ENCODE peak calls at places on chromosomes 12 and 14, in six cellular contexts. W, L, Z, X, D and K are unnamed samples.

GRCh38 chr12:122062832-122063690 is 15.5 kb upstream of the MLXIP start:
- DNase-seq in D (peak), Z (no peak), W (no peak), X (no peak), L (no peak), K (no peak)

GRCh38 chr12:117530796-117531195 is 169.4 kb upstream of the NOS1 start:
- DNase-seq in W (no peak), L (no peak), D (no peak), Z (no peak), X (no peak), K (no peak)

GRCh38 chr14:73785834-73786631 is 65.6 kb upstream of the PTGR2 start:
- DNase-seq in Z (no peak), W (peak), X (no peak), L (no peak), D (peak), K (peak)

GRCh38 chr14:23057757-23058653 is 685 bp upstream of the CDH24 start:
- DNase-seq in L (peak), Z (peak), X (peak), D (peak), W (peak), K (peak)

GRCh38 chr14:57725399-57726077 is 140.4 kb downstream of the SLC35F4 start:
- DNase-seq in D (no peak), X (no peak), Z (no peak), W (no peak), L (peak), K (no peak)

GRCh38 chr12:58933068-58933681 is 12.9 kb upstream of the LRIG3 start:
- DNase-seq in X (no peak), D (no peak), Z (no peak), L (no peak), W (no peak), K (no peak)

GRCh38 chr12:118302053-118302452 is 70.7 kb downstream of the TAOK3 start:
- DNase-seq in W (no peak), L (no peak), Z (no peak), D (no peak), X (no peak), K (no peak)

GRCh38 chr12:94952325-94952724 is 51.2 kb downstream of the NDUFA12 start:
- DNase-seq in Z (no peak), W (no peak), D (no peak), X (no peak), L (no peak), K (no peak)

GRCh38 chr14:76759589-76759988 is 1.7 kb upstream of the VASH1 start:
- DNase-seq in Z (no peak), X (no peak), D (no peak), L (no peak), W (no peak), K (peak)

GRCh38 chr12:127957001-127957660 is 309.8 kb upstream of the TMEM132C start:
- DNase-seq in Z (no peak), W (no peak), L (no peak), X (no peak), D (no peak), K (no peak)

GRCh38 chr12:26845984-26846383 is 13.0 kb upstream of the ITPR2 start:
- DNase-seq in W (no peak), X (no peak), Z (no peak), D (no peak), L (no peak), K (no peak)

GRCh38 chr12:121209629-121210572 is at the start of gene P2RX4:
- DNase-seq in D (peak), L (no peak), Z (peak), X (peak), W (peak), K (peak)

GRCh38 chr12:52207895-52208294 is 16.1 kb upstream of the KRT80 start:
- DNase-seq in X (no peak), D (no peak), L (no peak), W (peak), Z (no peak), K (no peak)

GRCh38 chr14:92470215-92470614 is 43.4 kb upstream of the RIN3 start:
- DNase-seq in Z (no peak), W (no peak), X (no peak), D (no peak), L (no peak), K (no peak)

GRCh38 chr12:3092770-3093169 is 15.6 kb downstream of the TSPAN9 start:
- DNase-seq in Z (no peak), W (no peak), D (no peak), X (no peak), L (no peak), K (no peak)

GRCh38 chr12:130983328-130984017 is 29.8 kb downstream of the ADGRD1 start:
- DNase-seq in X (no peak), D (no peak), Z (no peak), W (no peak), L (no peak), K (no peak)

GRCh38 chr12:42450248-42450647 is 124.3 kb downstream of the PPHLN1 start:
- DNase-seq in W (no peak), X (no peak), Z (no peak), L (no peak), D (no peak), K (no peak)

GRCh38 chr12:29656762-29657538 is 126.8 kb downstream of the TMTC1 start:
- DNase-seq in L (no peak), W (no peak), Z (no peak), D (no peak), X (no peak), K (no peak)

GRCh38 chr12:78101946-78102635 is 271.4 kb downstream of the NAV3 start:
- DNase-seq in W (no peak), D (no peak), Z (no peak), L (no peak), X (no peak), K (no peak)

GRCh38 chr12:63805704-63806672 is 26.3 kb downstream of the RXYLT1 start:
- DNase-seq in X (no peak), W (no peak), Z (no peak), L (no peak), D (peak), K (no peak)

GRCh38 chr12:91023326-91024004 is 18.7 kb upstream of the EPYC start:
- DNase-seq in Z (no peak), W (no peak), D (no peak), L (no peak), X (no peak), K (no peak)

GRCh38 chr12:28057856-28058615 is 85.5 kb upstream of the PTHLH start:
- DNase-seq in Z (no peak), L (no peak), D (no peak), W (no peak), X (no peak), K (no peak)

GRCh38 chr14:95434161-95434560 is 82.3 kb downstream of the SYNE3 start:
- DNase-seq in W (no peak), L (no peak), D (no peak), X (no peak), Z (no peak), K (no peak)

GRCh38 chr12:130764073-130764472 is 48.0 kb upstream of the RIMBP2 start:
- DNase-seq in Z (no peak), X (no peak), L (no peak), W (no peak), D (no peak), K (no peak)

GRCh38 chr14:24463806-24464785 is 21.5 kb upstream of the SDR39U1 start:
- DNase-seq in W (no peak), Z (no peak), X (no peak), D (no peak), L (no peak), K (no peak)

GRCh38 chr14:91170504-91171121 is 56.7 kb downstream of the DGLUCY start:
- DNase-seq in D (no peak), X (no peak), W (no peak), L (no peak), Z (no peak), K (no peak)

GRCh38 chr12:6450091-6450868 is 1.6 kb upstream of the TAPBPL start:
- DNase-seq in L (no peak), D (no peak), X (no peak), W (no peak), Z (no peak), K (peak)

GRCh38 chr12:91877022-91877421 is 268.6 kb downstream of the BTG1 start:
- DNase-seq in L (no peak), D (peak), W (peak), Z (no peak), X (peak), K (peak)

GRCh38 chr14:68409355-68409754 is 383.5 kb downstream of the ZFP36L1 start:
- DNase-seq in L (no peak), W (no peak), D (no peak), X (no peak), Z (no peak), K (no peak)

GRCh38 chr14:28676481-28676880 is 90.1 kb upstream of the FOXG1 start:
- DNase-seq in D (no peak), L (peak), Z (no peak), W (no peak), X (no peak), K (no peak)

GRCh38 chr14:35339761-35340406 is 47.7 kb downstream of the PSMA6 start:
- DNase-seq in Z (no peak), D (no peak), W (no peak), X (no peak), L (no peak), K (no peak)

GRCh38 chr12:108856428-108857157 is 790 bp downstream of the SSH1 start:
- DNase-seq in Z (no peak), X (no peak), W (no peak), L (no peak), D (peak), K (peak)

GRCh38 chr12:131494141-131494733 is 216.7 kb upstream of the SFSWAP start:
- DNase-seq in L (no peak), W (no peak), Z (no peak), X (no peak), D (no peak), K (no peak)

GRCh38 chr14:101587403-101587998 is 26.2 kb downstream of the DIO3 start:
- DNase-seq in D (no peak), Z (no peak), X (no peak), L (no peak), W (no peak), K (peak)

GRCh38 chr12:11718105-11718504 is 68.6 kb downstream of the ETV6 start:
- DNase-seq in D (peak), L (no peak), Z (no peak), W (no peak), X (no peak), K (no peak)

GRCh38 chr12:11717533-11717961 is 68.1 kb downstream of the ETV6 start:
- DNase-seq in Z (no peak), W (no peak), X (no peak), L (no peak), D (no peak), K (no peak)

GRCh38 chr12:11719678-11720099 is 70.2 kb downstream of the ETV6 start:
- DNase-seq in X (no peak), Z (peak), L (no peak), D (peak), W (peak), K (no peak)

GRCh38 chr12:11716794-11717532 is 67.5 kb downstream of the ETV6 start:
- DNase-seq in D (peak), L (no peak), W (no peak), Z (no peak), X (no peak), K (no peak)

DNA sequence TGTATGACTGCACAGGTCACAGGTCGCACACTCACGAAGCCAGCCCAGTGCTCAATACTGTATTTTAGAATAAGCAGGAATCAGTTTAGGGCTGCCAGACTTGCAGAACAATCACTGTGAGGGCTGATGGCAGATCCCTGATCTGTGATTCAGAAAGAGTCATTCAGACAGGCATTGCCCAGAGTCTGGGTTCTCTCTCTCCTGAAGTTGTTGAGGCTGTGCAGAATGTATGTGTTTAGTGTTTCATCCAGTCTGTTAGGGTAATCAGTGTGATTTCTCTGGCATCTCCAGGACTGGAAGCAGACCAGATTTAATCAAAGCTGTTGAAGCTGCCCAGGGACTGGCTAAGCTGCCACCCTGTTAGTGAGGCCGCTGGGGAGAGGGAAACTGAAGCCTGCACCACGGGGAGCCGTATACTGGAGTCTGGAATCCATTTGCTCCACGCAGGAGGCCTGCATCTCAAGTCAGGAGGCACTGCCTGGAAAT is 69.3 kb downstream of the ETV6 start:
- DNase-seq in D (no peak), W (no peak), X (no peak), L (no peak), Z (no peak), K (no peak)
- TF ChIP-seq POLR2AphosphoS5 in D (peak), W (no peak), X (peak), L (no peak), Z (no peak), K (no peak)

GRCh38 chr14:60632777-60633176 is 16.5 kb downstream of the SIX1 start:
- DNase-seq in Z (no peak), L (no peak), D (no peak), X (no peak), W (no peak), K (no peak)
- TF ChIP-seq POLR2AphosphoS5 in Z (no peak), L (no peak), D (no peak), X (no peak), W (no peak), K (no peak)

GRCh38 chr14:51504626-51505025 is 147.1 kb upstream of the FRMD6 start:
- DNase-seq in W (no peak), L (no peak), D (no peak), X (no peak), Z (no peak), K (no peak)

GRCh38 chr14:51513281-51513680 is 138.4 kb upstream of the FRMD6 start:
- DNase-seq in W (no peak), X (no peak), Z (no peak), D (no peak), L (no peak), K (no peak)

GRCh38 chr14:51512321-51512720 is 139.4 kb upstream of the FRMD6 start:
- DNase-seq in W (no peak), Z (no peak), L (no peak), X (no peak), D (no peak), K (no peak)

GRCh38 chr14:51511265-51511664 is 140.4 kb upstream of the FRMD6 start:
- DNase-seq in L (no peak), W (no peak), Z (no peak), D (no peak), X (no peak), K (no peak)

GRCh38 chr14:51507556-51508511 is 143.9 kb upstream of the FRMD6 start:
- DNase-seq in X (no peak), D (peak), Z (no peak), W (peak), L (no peak), K (no peak)
- TF ChIP-seq POLR2AphosphoS5 in X (no peak), D (no peak), Z (no peak), W (no peak), L (no peak), K (no peak)

GRCh38 chr12:97292588-97292987 is 170.0 kb upstream of the RMST start:
- DNase-seq in X (no peak), D (no peak), L (no peak), Z (no peak), W (no peak), K (no peak)

GRCh38 chr12:97283297-97283696 is 179.3 kb upstream of the RMST start:
- DNase-seq in W (no peak), Z (no peak), L (no peak), D (no peak), X (no peak), K (no peak)

DNA sequence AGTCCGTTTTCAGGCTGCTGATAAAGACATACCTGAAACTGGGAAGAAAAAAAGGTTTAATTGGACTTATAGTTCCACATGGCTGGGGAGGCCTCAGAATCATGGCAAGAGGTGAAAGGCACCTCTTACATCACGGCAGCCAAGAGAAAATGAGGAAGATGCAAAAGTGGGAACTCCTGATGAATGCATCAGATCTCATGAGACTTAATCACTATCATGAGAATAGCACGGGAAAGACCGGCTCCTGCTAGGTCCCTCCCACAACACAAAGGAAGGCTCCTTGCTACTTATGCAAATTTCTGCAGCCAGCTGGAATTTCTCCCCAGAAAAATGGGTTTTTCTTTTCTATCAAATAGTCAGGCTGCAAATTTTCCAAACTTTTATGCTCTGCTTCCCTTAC is 174.1 kb upstream of the RMST start:
- DNase-seq in Z (no peak), D (no peak), X (no peak), L (no peak), W (no peak), K (no peak)
- TF ChIP-seq POLR2AphosphoS5 in Z (no peak), D (no peak), X (no peak), L (no peak), W (no peak), K (no peak)